ENCODE peak calls at places on chromosomes 5 and 9, in four cellular contexts. H, S, Q and C are unnamed samples.

GRCh38 chr9:5971740-5972139 is 43.7 kb downstream of the RANBP6 start:
- DNase-seq in Q (no peak), H (no peak), S (no peak), C (no peak)

GRCh38 chr5:149345892-149346222 is 558 bp downstream of the GRPEL2 start:
- DNase-seq in H (no peak), S (peak; percentile 30), Q (no peak), C (no peak)

GRCh38 chr9:93669958-93670207 is 93.5 kb downstream of the PHF2 start:
- DNase-seq in H (no peak), Q (no peak), S (peak; percentile 1), C (no peak)

GRCh38 chr5:149452665-149453617 is 73.8 kb upstream of the IL17B start:
- DNase-seq in Q (no peak), S (no peak), H (no peak), C (no peak)

GRCh38 chr9:113139225-113139829 is 11.5 kb upstream of the SLC31A2 start:
- DNase-seq in Q (no peak), H (no peak), S (no peak), C (no peak)

GRCh38 chr5:122182491-122182921 is 53.2 kb downstream of the ZNF474 start:
- DNase-seq in S (no peak), H (no peak), Q (no peak), C (no peak)

GRCh38 chr5:86688414-86688813 is 70.7 kb downstream of the COX7C start:
- DNase-seq in Q (no peak), H (no peak), S (no peak), C (no peak)

GRCh38 chr5:118628672-118629354 is 359.5 kb downstream of the DTWD2 start:
- DNase-seq in H (no peak), S (no peak), Q (no peak), C (no peak)

GRCh38 chr5:67636091-67636490 is 439.5 kb upstream of the CD180 start:
- DNase-seq in Q (no peak), S (no peak), H (no peak), C (no peak)

GRCh38 chr9:14314929-14315753 is 1.2 kb upstream of the NFIB start:
- DNase-seq in Q (no peak), S (peak; percentile 29), H (no peak), C (no peak)

GRCh38 chr5:78518365-78519197 is 130.0 kb downstream of the LHFPL2 start:
- DNase-seq in H (no peak), S (no peak), Q (no peak), C (no peak)

GRCh38 chr9:84325347-84325982 is 15.1 kb downstream of the SLC28A3 start:
- DNase-seq in H (no peak), S (no peak), Q (no peak), C (no peak)

GRCh38 chr5:171366645-171367044 is 21.0 kb upstream of the NPM1 start:
- DNase-seq in H (no peak), S (no peak), Q (no peak), C (no peak)

GRCh38 chr9:69932901-69933300 is 110.7 kb upstream of the MAMDC2 start:
- DNase-seq in Q (no peak), H (no peak), S (peak; percentile 10), C (no peak)

GRCh38 chr5:118440496-118440895 is 547.9 kb downstream of the DTWD2 start:
- DNase-seq in Q (no peak), H (no peak), S (no peak), C (no peak)

GRCh38 chr5:107285772-107286171 is 385.0 kb downstream of the EFNA5 start:
- DNase-seq in H (peak; percentile 12), S (peak; percentile 30), Q (no peak), C (no peak)

GRCh38 chr5:2519153-2519552 is 232.3 kb downstream of the IRX2 start:
- DNase-seq in H (no peak), Q (no peak), S (no peak), C (no peak)

GRCh38 chr5:169740435-169740834 is 103.4 kb downstream of the DOCK2 start:
- DNase-seq in H (no peak), S (no peak), Q (no peak), C (no peak)

GRCh38 chr5:6235726-6236125 is 142.6 kb downstream of the MED10 start:
- DNase-seq in H (no peak), S (no peak), Q (no peak), C (no peak)

GRCh38 chr5:88879724-88880123 is 3.3 kb downstream of the MEF2C start:
- DNase-seq in H (no peak), Q (no peak), S (no peak), C (no peak)

GRCh38 chr5:111511174-111512025 is 935 bp downstream of the STARD4 start:
- DNase-seq in H (peak; percentile 9), Q (no peak), S (no peak), C (no peak)

GRCh38 chr5:57834829-57835554 is 352.4 kb upstream of the ACTBL2 start:
- DNase-seq in H (no peak), S (no peak), Q (peak; percentile 45), C (no peak)

GRCh38 chr5:140875085-140876065 is at the start of gene PCDHA12:
- DNase-seq in Q (no peak), H (no peak), S (no peak), C (no peak)

GRCh38 chr9:136014147-136014927 is 53.2 kb upstream of the UBAC1 start:
- DNase-seq in H (no peak), S (no peak), Q (no peak), C (no peak)

GRCh38 chr5:180901204-180902009 is 2.4 kb downstream of the BTNL8 start:
- DNase-seq in S (no peak), H (no peak), Q (no peak), C (no peak)

GRCh38 chr9:6788175-6789016 is 30.6 kb downstream of the KDM4C start:
- DNase-seq in H (no peak), Q (no peak), S (no peak), C (no peak)

GRCh38 chr5:65809817-65810531 is 88.0 kb downstream of the NLN start:
- DNase-seq in Q (no peak), H (no peak), S (no peak), C (no peak)

GRCh38 chr5:57663466-57663865 is 180.9 kb upstream of the ACTBL2 start:
- DNase-seq in H (no peak), S (no peak), Q (no peak), C (no peak)

GRCh38 chr5:142873831-142874230 is 103.7 kb downstream of the ARHGAP26 start:
- DNase-seq in H (no peak), Q (no peak), S (no peak), C (no peak)